ENCODE peak calls at places on chromosomes 2 and 18, in ten cellular contexts. One of them, this sample, is unnamed.

GRCh38 chr2:66575625-66576371 is 140.9 kb downstream of the MEIS1 start:
- DNase-seq in uterus: peak; percentile 84
- DNase-seq in testis: peak; percentile 34
- DNase-seq in breast epithelium: no peak
- DNase-seq in body of pancreas: peak; percentile 66
- DNase-seq in A549: no peak
- DNase-seq in IMR-90: peak; percentile 70
- DNase-seq in transverse colon: no peak
- DNase-seq in adrenal gland: peak; percentile 64
- DNase-seq in PC-3: no peak
- DNase-seq in this sample: no peak

GRCh38 chr2:67221266-67221665 is 175.9 kb upstream of the ETAA1 start:
- DNase-seq in transverse colon: no peak
- DNase-seq in body of pancreas: no peak
- DNase-seq in testis: no peak
- DNase-seq in PC-3: no peak
- DNase-seq in uterus: no peak
- DNase-seq in IMR-90: peak; percentile 58
- DNase-seq in breast epithelium: no peak
- DNase-seq in adrenal gland: no peak
- DNase-seq in A549: no peak
- DNase-seq in this sample: no peak

GRCh38 chr2:101778102-101778501 is 80.6 kb downstream of the MAP4K4 start:
- DNase-seq in PC-3: no peak
- DNase-seq in adrenal gland: no peak
- DNase-seq in breast epithelium: no peak
- DNase-seq in testis: no peak
- DNase-seq in body of pancreas: no peak
- DNase-seq in uterus: no peak
- DNase-seq in IMR-90: no peak
- DNase-seq in A549: no peak
- DNase-seq in transverse colon: no peak
- DNase-seq in this sample: peak; percentile 60

GRCh38 chr2:120441744-120442471 is 96.0 kb downstream of the INHBB start:
- DNase-seq in uterus: no peak
- DNase-seq in A549: no peak
- DNase-seq in PC-3: peak; percentile 81
- DNase-seq in IMR-90: peak; percentile 13
- DNase-seq in testis: peak; percentile 48
- DNase-seq in breast epithelium: peak; percentile 77
- DNase-seq in adrenal gland: peak; percentile 17
- DNase-seq in body of pancreas: peak; percentile 93
- DNase-seq in transverse colon: peak; percentile 46
- DNase-seq in this sample: no peak

GRCh38 chr2:159551811-159552210 is 64.5 kb downstream of the BAZ2B start:
- DNase-seq in breast epithelium: no peak
- DNase-seq in adrenal gland: no peak
- DNase-seq in IMR-90: peak; percentile 50
- DNase-seq in testis: no peak
- DNase-seq in uterus: no peak
- DNase-seq in A549: no peak
- DNase-seq in transverse colon: no peak
- DNase-seq in body of pancreas: no peak
- DNase-seq in PC-3: no peak
- DNase-seq in this sample: no peak

GRCh38 chr2:158056875-158057274 is 44.8 kb upstream of the UPP2 start:
- DNase-seq in PC-3: no peak
- DNase-seq in breast epithelium: no peak
- DNase-seq in body of pancreas: no peak
- DNase-seq in adrenal gland: no peak
- DNase-seq in IMR-90: no peak
- DNase-seq in transverse colon: no peak
- DNase-seq in testis: no peak
- DNase-seq in A549: no peak
- DNase-seq in uterus: no peak
- DNase-seq in this sample: no peak

GRCh38 chr2:17326717-17327116 is 191.5 kb downstream of the RAD51AP2 start:
- DNase-seq in testis: no peak
- DNase-seq in body of pancreas: no peak
- DNase-seq in IMR-90: no peak
- DNase-seq in transverse colon: no peak
- DNase-seq in adrenal gland: no peak
- DNase-seq in PC-3: no peak
- DNase-seq in breast epithelium: no peak
- DNase-seq in uterus: no peak
- DNase-seq in A549: no peak
- DNase-seq in this sample: peak; percentile 42

GRCh38 chr18:40124107-40124506 is 1830.9 kb upstream of the PIK3C3 start:
- DNase-seq in uterus: no peak
- DNase-seq in adrenal gland: no peak
- DNase-seq in A549: no peak
- DNase-seq in breast epithelium: no peak
- DNase-seq in IMR-90: peak; percentile 44
- DNase-seq in body of pancreas: no peak
- DNase-seq in transverse colon: no peak
- DNase-seq in PC-3: peak; percentile 52
- DNase-seq in testis: no peak
- DNase-seq in this sample: no peak

GRCh38 chr2:108919571-108920373 is 69.2 kb downstream of the EDAR start:
- DNase-seq in transverse colon: peak; percentile 1
- DNase-seq in IMR-90: no peak
- DNase-seq in breast epithelium: no peak
- DNase-seq in A549: no peak
- DNase-seq in body of pancreas: no peak
- DNase-seq in adrenal gland: no peak
- DNase-seq in testis: no peak
- DNase-seq in uterus: no peak
- DNase-seq in PC-3: no peak
- DNase-seq in this sample: no peak

GRCh38 chr18:63999871-64000270 is 30.0 kb downstream of the SERPINB8 start:
- DNase-seq in A549: no peak
- DNase-seq in transverse colon: no peak
- DNase-seq in PC-3: no peak
- DNase-seq in uterus: no peak
- DNase-seq in breast epithelium: no peak
- DNase-seq in body of pancreas: peak; percentile 48
- DNase-seq in testis: no peak
- DNase-seq in adrenal gland: no peak
- DNase-seq in IMR-90: no peak
- DNase-seq in this sample: no peak

GRCh38 chr18:63992751-63993150 is 22.9 kb downstream of the SERPINB8 start:
- DNase-seq in breast epithelium: no peak
- DNase-seq in testis: no peak
- DNase-seq in PC-3: no peak
- DNase-seq in transverse colon: no peak
- DNase-seq in adrenal gland: no peak
- DNase-seq in IMR-90: no peak
- DNase-seq in A549: no peak
- DNase-seq in body of pancreas: no peak
- DNase-seq in uterus: no peak
- DNase-seq in this sample: no peak

GRCh38 chr18:63997041-63997440 is 27.2 kb downstream of the SERPINB8 start:
- DNase-seq in A549: no peak
- DNase-seq in uterus: no peak
- DNase-seq in IMR-90: no peak
- DNase-seq in breast epithelium: no peak
- DNase-seq in body of pancreas: no peak
- DNase-seq in PC-3: peak; percentile 52
- DNase-seq in adrenal gland: no peak
- DNase-seq in transverse colon: no peak
- DNase-seq in testis: no peak
- DNase-seq in this sample: no peak

GRCh38 chr18:63997606-63998005 is 27.7 kb downstream of the SERPINB8 start:
- DNase-seq in adrenal gland: no peak
- DNase-seq in breast epithelium: no peak
- DNase-seq in A549: no peak
- DNase-seq in uterus: no peak
- DNase-seq in PC-3: no peak
- DNase-seq in body of pancreas: no peak
- DNase-seq in transverse colon: no peak
- DNase-seq in testis: no peak
- DNase-seq in IMR-90: peak; percentile 2
- DNase-seq in this sample: no peak

DNA sequence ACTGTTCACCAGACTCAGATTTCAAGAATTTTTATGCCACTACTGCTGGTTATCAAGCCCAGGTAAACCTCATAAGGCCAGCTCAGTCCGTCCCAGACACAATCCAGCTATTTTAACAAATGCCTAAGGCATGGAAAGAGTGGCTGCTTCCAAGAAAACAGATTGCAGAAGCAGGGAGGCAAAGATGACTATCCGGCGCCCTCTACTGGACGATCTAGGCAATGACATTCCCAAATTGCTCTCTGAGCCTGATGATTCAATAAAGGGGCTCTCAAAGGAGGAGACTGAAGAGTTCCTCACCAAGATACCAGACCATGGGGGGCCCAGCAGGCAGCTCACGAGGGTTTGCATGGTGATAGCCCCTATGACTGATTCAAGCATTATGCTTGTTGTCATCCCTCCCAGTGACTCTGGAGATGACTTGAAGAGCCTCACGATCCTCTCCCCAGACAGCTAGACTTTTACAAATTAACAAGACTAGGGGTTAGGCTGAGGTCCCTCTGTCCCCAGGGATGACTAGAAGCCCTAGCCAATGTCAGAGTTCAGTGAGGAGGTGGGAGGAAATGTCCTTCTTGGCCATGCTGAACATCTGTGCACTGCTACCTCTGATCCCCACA is 25.0 kb downstream of the SERPINB8 start:
- DNase-seq in A549: peak; percentile 43
- DNase-seq in adrenal gland: peak; percentile 61
- DNase-seq in PC-3: peak; percentile 62
- DNase-seq in body of pancreas: peak; percentile 68
- DNase-seq in IMR-90: peak; percentile 61
- DNase-seq in uterus: no peak
- DNase-seq in transverse colon: peak; percentile 40
- DNase-seq in testis: peak; percentile 68
- DNase-seq in breast epithelium: no peak
- DNase-seq in this sample: no peak
- TF ChIP-seq CTCF in A549: peak; percentile 58
- TF ChIP-seq CTCF in adrenal gland: peak; percentile 65
- TF ChIP-seq CTCF in PC-3: peak; percentile 87
- TF ChIP-seq CTCF in body of pancreas: peak; percentile 80
- TF ChIP-seq CTCF in IMR-90: peak; percentile 89
- TF ChIP-seq CTCF in uterus: peak; percentile 49
- TF ChIP-seq CTCF in transverse colon: peak; percentile 91
- TF ChIP-seq CTCF in testis: peak; percentile 73
- TF ChIP-seq CTCF in breast epithelium: peak; percentile 75
- TF ChIP-seq CTCF in this sample: peak; percentile 87

DNA sequence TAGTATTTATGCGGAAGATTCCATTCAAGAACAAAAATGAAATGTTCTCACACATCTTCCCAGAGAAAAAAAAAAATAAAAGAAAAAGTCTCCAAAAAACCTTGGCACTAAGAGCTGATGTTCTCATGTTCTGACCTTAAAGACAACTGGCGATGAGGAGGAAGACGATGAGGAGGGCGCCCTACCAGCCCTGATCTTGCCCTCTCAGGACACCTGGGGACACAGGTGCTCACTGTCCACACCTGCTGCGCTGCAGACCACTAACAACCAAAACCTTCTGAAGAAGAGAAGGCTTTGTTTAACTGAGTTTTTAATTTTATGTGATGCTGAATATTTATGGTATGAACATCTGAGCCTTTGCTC is 184.6 kb downstream of the HDAC4 start:
- DNase-seq in adrenal gland: no peak
- DNase-seq in uterus: no peak
- DNase-seq in PC-3: no peak
- DNase-seq in breast epithelium: peak; percentile 24
- DNase-seq in testis: no peak
- DNase-seq in transverse colon: no peak
- DNase-seq in IMR-90: no peak
- DNase-seq in A549: no peak
- DNase-seq in body of pancreas: no peak
- DNase-seq in this sample: no peak
- H3K4me1 ChIP-seq in adrenal gland: peaks cover 34% of the 10 kb centered on the region
- H3K4me1 ChIP-seq in uterus: peaks cover 12% of the 10 kb centered on the region
- H3K4me1 ChIP-seq in PC-3: no peaks in the 10 kb centered on the region
- H3K4me1 ChIP-seq in breast epithelium: no peaks in the 10 kb centered on the region
- H3K4me1 ChIP-seq in testis: peaks cover 27% of the 10 kb centered on the region
- H3K4me1 ChIP-seq in transverse colon: peaks cover 32% of the 10 kb centered on the region
- H3K4me1 ChIP-seq in IMR-90: peaks cover 10% of the 10 kb centered on the region
- H3K4me1 ChIP-seq in A549: peaks cover 7% of the 10 kb centered on the region
- H3K4me1 ChIP-seq in body of pancreas: peaks cover 10% of the 10 kb centered on the region
- H3K4me1 ChIP-seq in this sample: peaks cover 84% of the 10 kb centered on the region

GRCh38 chr18:37248281-37248680 is 317.3 kb downstream of the CELF4 start:
- DNase-seq in breast epithelium: no peak
- DNase-seq in PC-3: no peak
- DNase-seq in transverse colon: no peak
- DNase-seq in body of pancreas: no peak
- DNase-seq in IMR-90: no peak
- DNase-seq in testis: no peak
- DNase-seq in uterus: no peak
- DNase-seq in A549: no peak
- DNase-seq in adrenal gland: no peak
- DNase-seq in this sample: no peak
- TF ChIP-seq CTCF in breast epithelium: no peak
- TF ChIP-seq CTCF in PC-3: no peak
- TF ChIP-seq CTCF in transverse colon: no peak
- TF ChIP-seq CTCF in body of pancreas: no peak
- TF ChIP-seq CTCF in IMR-90: no peak
- TF ChIP-seq CTCF in testis: no peak
- TF ChIP-seq CTCF in uterus: no peak
- TF ChIP-seq CTCF in A549: no peak
- TF ChIP-seq CTCF in adrenal gland: no peak
- TF ChIP-seq CTCF in this sample: no peak

GRCh38 chr18:35479911-35480586 is 17.7 kb downstream of the INO80C start:
- DNase-seq in transverse colon: peak; percentile 46
- DNase-seq in testis: no peak
- DNase-seq in uterus: no peak
- DNase-seq in breast epithelium: no peak
- DNase-seq in PC-3: peak; percentile 51
- DNase-seq in IMR-90: no peak
- DNase-seq in body of pancreas: no peak
- DNase-seq in adrenal gland: no peak
- DNase-seq in A549: peak; percentile 56
- DNase-seq in this sample: no peak

GRCh38 chr18:35474884-35475283 is 22.9 kb downstream of the INO80C start:
- DNase-seq in body of pancreas: no peak
- DNase-seq in testis: no peak
- DNase-seq in adrenal gland: no peak
- DNase-seq in IMR-90: no peak
- DNase-seq in breast epithelium: no peak
- DNase-seq in A549: no peak
- DNase-seq in transverse colon: no peak
- DNase-seq in PC-3: no peak
- DNase-seq in uterus: no peak
- DNase-seq in this sample: no peak

GRCh38 chr18:35478520-35479435 is 19.0 kb downstream of the INO80C start:
- DNase-seq in body of pancreas: no peak
- DNase-seq in breast epithelium: no peak
- DNase-seq in adrenal gland: peak; percentile 58
- DNase-seq in IMR-90: peak; percentile 86
- DNase-seq in PC-3: peak; percentile 83
- DNase-seq in testis: no peak
- DNase-seq in transverse colon: peak; percentile 43
- DNase-seq in uterus: no peak
- DNase-seq in A549: peak; percentile 90
- DNase-seq in this sample: no peak

GRCh38 chr18:35477497-35477896 is 20.3 kb downstream of the INO80C start:
- DNase-seq in transverse colon: no peak
- DNase-seq in PC-3: no peak
- DNase-seq in A549: no peak
- DNase-seq in adrenal gland: no peak
- DNase-seq in IMR-90: no peak
- DNase-seq in testis: no peak
- DNase-seq in body of pancreas: no peak
- DNase-seq in breast epithelium: no peak
- DNase-seq in uterus: no peak
- DNase-seq in this sample: no peak

GRCh38 chr18:35477974-35478373 is 19.8 kb downstream of the INO80C start:
- DNase-seq in testis: no peak
- DNase-seq in transverse colon: no peak
- DNase-seq in breast epithelium: no peak
- DNase-seq in adrenal gland: no peak
- DNase-seq in body of pancreas: no peak
- DNase-seq in A549: no peak
- DNase-seq in uterus: no peak
- DNase-seq in PC-3: no peak
- DNase-seq in IMR-90: no peak
- DNase-seq in this sample: no peak
- H3K4me1 ChIP-seq in testis: no peaks in the 10 kb centered on the region
- H3K4me1 ChIP-seq in transverse colon: peaks cover 37% of the 10 kb centered on the region
- H3K4me1 ChIP-seq in breast epithelium: no peaks in the 10 kb centered on the region
- H3K4me1 ChIP-seq in adrenal gland: peaks cover 22% of the 10 kb centered on the region
- H3K4me1 ChIP-seq in body of pancreas: peaks cover 12% of the 10 kb centered on the region
- H3K4me1 ChIP-seq in A549: peaks cover 57% of the 10 kb centered on the region
- H3K4me1 ChIP-seq in uterus: no peaks in the 10 kb centered on the region
- H3K4me1 ChIP-seq in PC-3: peaks cover 45% of the 10 kb centered on the region
- H3K4me1 ChIP-seq in IMR-90: peaks cover 5% of the 10 kb centered on the region
- H3K4me1 ChIP-seq in this sample: peaks cover 32% of the 10 kb centered on the region

This sample was measured in esophagus muscularis mucosa.